ENCODE peak calls at places on chromosome 9, in ten cellular contexts. C is upper lobe of left lung, I is neural crest cell, R is left colon, K is spleen, J is HEK293T, Y is gastrocnemius medialis, E is AG08396, Q is A172, F is neuronal stem cell. N is an unnamed sample.

GRCh38 chr9:79924836-79925235 is 353.1 kb downstream of the TLE4 start:
- DNase-seq in C (no peak), I (no peak), R (no peak), K (no peak), J (no peak), Y (no peak), E (no peak), Q (no peak), F (no peak), N (no peak)

GRCh38 chr9:106731910-106732309 is 131.1 kb upstream of the ZNF462 start:
- DNase-seq in C (no peak), I (no peak), R (no peak), K (no peak), J (no peak), Y (no peak), E (no peak), Q (no peak), F (no peak), N (no peak)

GRCh38 chr9:137804908-137805356 is 72.7 kb upstream of the CACNA1B start:
- DNase-seq in C (no peak), I (no peak), R (no peak), K (no peak), J (no peak), Y (no peak), E (no peak), Q (no peak), F (no peak), N (no peak)

GRCh38 chr9:16236326-16236725 is 634.1 kb downstream of the BNC2 start:
- DNase-seq in C (no peak), I (no peak), R (no peak), K (no peak), J (no peak), Y (peak; percentile 24), E (peak; percentile 48), Q (no peak), F (no peak), N (peak; percentile 58)

GRCh38 chr9:129639756-129640085 is 2.2 kb downstream of the ASB6 start:
- DNase-seq in C (no peak), I (no peak), R (no peak), K (no peak), J (no peak), Y (peak; percentile 10), E (no peak), Q (no peak), F (no peak), N (no peak)

GRCh38 chr9:20363233-20363632 is 259.1 kb downstream of the MLLT3 start:
- DNase-seq in C (no peak), I (no peak), R (no peak), K (no peak), J (no peak), Y (no peak), E (no peak), Q (no peak), F (no peak), N (no peak)

GRCh38 chr9:124133752-124134151 is 122.2 kb downstream of the LHX2 start:
- DNase-seq in C (no peak), I (peak; percentile 15), R (peak; percentile 40), K (no peak), J (no peak), Y (no peak), E (no peak), Q (peak; percentile 64), F (no peak), N (peak; percentile 47)

GRCh38 chr9:137138701-137139467 is at the start of gene GRIN1:
- DNase-seq in C (peak; percentile 91), I (no peak), R (no peak), K (no peak), J (no peak), Y (no peak), E (peak; percentile 80), Q (no peak), F (peak; percentile 60), N (no peak)

GRCh38 chr9:112751059-112751795 is 667 bp downstream of the SNX30 start:
- DNase-seq in C (no peak), I (peak; percentile 54), R (peak; percentile 58), K (no peak), J (peak; percentile 55), Y (peak; percentile 26), E (peak; percentile 82), Q (peak; percentile 43), F (peak; percentile 71), N (peak; percentile 50)

GRCh38 chr9:129471201-129472019 is 149.5 kb downstream of the C9orf50 start:
- DNase-seq in C (no peak), I (no peak), R (no peak), K (no peak), J (no peak), Y (no peak), E (no peak), Q (no peak), F (no peak), N (no peak)

GRCh38 chr9:112925058-112925641 is 34.5 kb upstream of the SLC46A2 start:
- DNase-seq in C (no peak), I (peak; percentile 28), R (no peak), K (no peak), J (peak; percentile 41), Y (no peak), E (peak; percentile 28), Q (peak; percentile 44), F (no peak), N (no peak)

GRCh38 chr9:16082796-16083195 is 530.0 kb downstream of the CCDC171 start:
- DNase-seq in C (no peak), I (no peak), R (no peak), K (no peak), J (no peak), Y (no peak), E (no peak), Q (no peak), F (no peak), N (no peak)

GRCh38 chr9:135015986-135016640 is 71.4 kb upstream of the OLFM1 start:
- DNase-seq in C (no peak), I (no peak), R (no peak), K (no peak), J (no peak), Y (no peak), E (no peak), Q (no peak), F (no peak), N (no peak)

GRCh38 chr9:14215614-14216013 is 98.3 kb downstream of the NFIB start:
- DNase-seq in C (no peak), I (no peak), R (no peak), K (no peak), J (no peak), Y (no peak), E (no peak), Q (no peak), F (no peak), N (no peak)

GRCh38 chr9:2159521-2160417 is 144.6 kb downstream of the SMARCA2 start:
- DNase-seq in C (no peak), I (no peak), R (no peak), K (no peak), J (no peak), Y (no peak), E (no peak), Q (peak; percentile 43), F (no peak), N (no peak)

GRCh38 chr9:129138476-129139232 is 27.4 kb downstream of the PTPA start:
- DNase-seq in C (peak; percentile 82), I (no peak), R (peak; percentile 37), K (peak; percentile 88), J (no peak), Y (peak; percentile 50), E (peak; percentile 68), Q (peak; percentile 59), F (no peak), N (peak; percentile 81)

GRCh38 chr9:87836951-87837715 is 45.5 kb upstream of the SPATA31E1 start:
- DNase-seq in C (no peak), I (no peak), R (no peak), K (no peak), J (no peak), Y (no peak), E (no peak), Q (no peak), F (no peak), N (no peak)

GRCh38 chr9:134215395-134215708 is 51.0 kb upstream of the RNU6ATAC start:
- DNase-seq in C (no peak), I (no peak), R (no peak), K (no peak), J (no peak), Y (no peak), E (no peak), Q (no peak), F (no peak), N (no peak)

GRCh38 chr9:111728617-111729366 is 65.9 kb downstream of the SHOC1 start:
- DNase-seq in C (no peak), I (no peak), R (no peak), K (no peak), J (no peak), Y (no peak), E (peak; percentile 10), Q (peak; percentile 91), F (no peak), N (no peak)

GRCh38 chr9:126488310-126488709 is 125.4 kb upstream of the LMX1B start:
- DNase-seq in C (no peak), I (no peak), R (no peak), K (no peak), J (no peak), Y (no peak), E (no peak), Q (no peak), F (no peak), N (no peak)

GRCh38 chr9:129873563-129873962 is 38.3 kb downstream of the USP20 start:
- DNase-seq in C (peak; percentile 56), I (no peak), R (no peak), K (no peak), J (no peak), Y (no peak), E (no peak), Q (no peak), F (no peak), N (no peak)

GRCh38 chr9:137394866-137395665 is 27.9 kb downstream of the EXD3 start:
- DNase-seq in C (peak; percentile 76), I (no peak), R (no peak), K (no peak), J (no peak), Y (no peak), E (no peak), Q (no peak), F (no peak), N (no peak)

GRCh38 chr9:109779711-109780452 is at the start of gene PALM2AKAP2:
- DNase-seq in C (peak; percentile 94), I (peak; percentile 63), R (peak; percentile 27), K (no peak), J (peak; percentile 76), Y (peak; percentile 36), E (peak; percentile 85), Q (peak; percentile 46), F (peak; percentile 74), N (peak; percentile 68)